ENCODE peak calls at places on chromosomes 3 and 15, in eight cellular contexts. One of them, this sample, is unnamed.

GRCh38 chr3:112687621-112688020 is 46.7 kb upstream of the CCDC80 start:
- DNase-seq in stimulated activated CD8-positive, alpha-beta memory T cell treated with anti-CD3 and anti-CD28 coated beads, Interleukin-12 subunit alpha, Interleukin-12 subunit beta, amount 100 ng/mL, for 1 hour: no peak
- DNase-seq in SW480: no peak
- DNase-seq in amniotic epithelial cell: no peak
- DNase-seq in activated B cell treated with CpG ODN at 0.5 μM for 24 hours: no peak
- DNase-seq in HT1080: no peak
- DNase-seq in frontal cortex: no peak
- DNase-seq in activated CD4-positive, alpha-beta T cell treated with anti-CD3 and anti-CD28 coated beads, Interleukin-2, amount 50 U/mL, for 24 hours: no peak
- DNase-seq in this sample: no peak

GRCh38 chr3:16311960-16312451 is 47.0 kb downstream of the OXNAD1 start:
- DNase-seq in stimulated activated CD8-positive, alpha-beta memory T cell treated with anti-CD3 and anti-CD28 coated beads, Interleukin-12 subunit alpha, Interleukin-12 subunit beta, amount 100 ng/mL, for 1 hour: no peak
- DNase-seq in SW480: no peak
- DNase-seq in amniotic epithelial cell: peak
- DNase-seq in activated B cell treated with CpG ODN at 0.5 μM for 24 hours: no peak
- DNase-seq in HT1080: peak
- DNase-seq in frontal cortex: no peak
- DNase-seq in activated CD4-positive, alpha-beta T cell treated with anti-CD3 and anti-CD28 coated beads, Interleukin-2, amount 50 U/mL, for 24 hours: no peak
- DNase-seq in this sample: no peak

GRCh38 chr3:44066806-44067205 is 174.9 kb upstream of the TOPAZ1 start:
- DNase-seq in stimulated activated CD8-positive, alpha-beta memory T cell treated with anti-CD3 and anti-CD28 coated beads, Interleukin-12 subunit alpha, Interleukin-12 subunit beta, amount 100 ng/mL, for 1 hour: no peak
- DNase-seq in SW480: no peak
- DNase-seq in amniotic epithelial cell: no peak
- DNase-seq in activated B cell treated with CpG ODN at 0.5 μM for 24 hours: no peak
- DNase-seq in HT1080: no peak
- DNase-seq in frontal cortex: no peak
- DNase-seq in activated CD4-positive, alpha-beta T cell treated with anti-CD3 and anti-CD28 coated beads, Interleukin-2, amount 50 U/mL, for 24 hours: no peak
- DNase-seq in this sample: no peak

GRCh38 chr15:94644433-94644832 is 413.1 kb downstream of the MCTP2 start:
- DNase-seq in stimulated activated CD8-positive, alpha-beta memory T cell treated with anti-CD3 and anti-CD28 coated beads, Interleukin-12 subunit alpha, Interleukin-12 subunit beta, amount 100 ng/mL, for 1 hour: no peak
- DNase-seq in SW480: no peak
- DNase-seq in amniotic epithelial cell: no peak
- DNase-seq in activated B cell treated with CpG ODN at 0.5 μM for 24 hours: no peak
- DNase-seq in HT1080: no peak
- DNase-seq in frontal cortex: no peak
- DNase-seq in activated CD4-positive, alpha-beta T cell treated with anti-CD3 and anti-CD28 coated beads, Interleukin-2, amount 50 U/mL, for 24 hours: no peak
- DNase-seq in this sample: no peak

GRCh38 chr3:126621171-126621570 is 33.8 kb downstream of the TXNRD3 start:
- DNase-seq in stimulated activated CD8-positive, alpha-beta memory T cell treated with anti-CD3 and anti-CD28 coated beads, Interleukin-12 subunit alpha, Interleukin-12 subunit beta, amount 100 ng/mL, for 1 hour: no peak
- DNase-seq in SW480: peak
- DNase-seq in amniotic epithelial cell: peak
- DNase-seq in activated B cell treated with CpG ODN at 0.5 μM for 24 hours: no peak
- DNase-seq in HT1080: peak
- DNase-seq in frontal cortex: no peak
- DNase-seq in activated CD4-positive, alpha-beta T cell treated with anti-CD3 and anti-CD28 coated beads, Interleukin-2, amount 50 U/mL, for 24 hours: no peak
- DNase-seq in this sample: no peak

GRCh38 chr3:156171517-156172267 is 51.3 kb downstream of the KCNAB1 start:
- DNase-seq in stimulated activated CD8-positive, alpha-beta memory T cell treated with anti-CD3 and anti-CD28 coated beads, Interleukin-12 subunit alpha, Interleukin-12 subunit beta, amount 100 ng/mL, for 1 hour: no peak
- DNase-seq in SW480: no peak
- DNase-seq in amniotic epithelial cell: no peak
- DNase-seq in activated B cell treated with CpG ODN at 0.5 μM for 24 hours: no peak
- DNase-seq in HT1080: no peak
- DNase-seq in frontal cortex: no peak
- DNase-seq in activated CD4-positive, alpha-beta T cell treated with anti-CD3 and anti-CD28 coated beads, Interleukin-2, amount 50 U/mL, for 24 hours: no peak
- DNase-seq in this sample: no peak

GRCh38 chr3:34212175-34212574 is 413.7 kb downstream of the PDCD6IP start:
- DNase-seq in stimulated activated CD8-positive, alpha-beta memory T cell treated with anti-CD3 and anti-CD28 coated beads, Interleukin-12 subunit alpha, Interleukin-12 subunit beta, amount 100 ng/mL, for 1 hour: no peak
- DNase-seq in SW480: no peak
- DNase-seq in amniotic epithelial cell: no peak
- DNase-seq in activated B cell treated with CpG ODN at 0.5 μM for 24 hours: no peak
- DNase-seq in HT1080: peak
- DNase-seq in frontal cortex: no peak
- DNase-seq in activated CD4-positive, alpha-beta T cell treated with anti-CD3 and anti-CD28 coated beads, Interleukin-2, amount 50 U/mL, for 24 hours: no peak
- DNase-seq in this sample: no peak

GRCh38 chr15:96230557-96231181 is 99.8 kb upstream of the NR2F2 start:
- DNase-seq in stimulated activated CD8-positive, alpha-beta memory T cell treated with anti-CD3 and anti-CD28 coated beads, Interleukin-12 subunit alpha, Interleukin-12 subunit beta, amount 100 ng/mL, for 1 hour: no peak
- DNase-seq in SW480: no peak
- DNase-seq in amniotic epithelial cell: peak
- DNase-seq in activated B cell treated with CpG ODN at 0.5 μM for 24 hours: no peak
- DNase-seq in HT1080: peak
- DNase-seq in frontal cortex: no peak
- DNase-seq in activated CD4-positive, alpha-beta T cell treated with anti-CD3 and anti-CD28 coated beads, Interleukin-2, amount 50 U/mL, for 24 hours: no peak
- DNase-seq in this sample: no peak

GRCh38 chr3:56819016-56819809 is 17.5 kb upstream of the ARHGEF3 start:
- DNase-seq in stimulated activated CD8-positive, alpha-beta memory T cell treated with anti-CD3 and anti-CD28 coated beads, Interleukin-12 subunit alpha, Interleukin-12 subunit beta, amount 100 ng/mL, for 1 hour: no peak
- DNase-seq in SW480: no peak
- DNase-seq in amniotic epithelial cell: no peak
- DNase-seq in activated B cell treated with CpG ODN at 0.5 μM for 24 hours: no peak
- DNase-seq in HT1080: peak
- DNase-seq in frontal cortex: no peak
- DNase-seq in activated CD4-positive, alpha-beta T cell treated with anti-CD3 and anti-CD28 coated beads, Interleukin-2, amount 50 U/mL, for 24 hours: no peak
- DNase-seq in this sample: no peak

GRCh38 chr15:70853270-70853854 is 595 bp downstream of the LARP6 start:
- DNase-seq in stimulated activated CD8-positive, alpha-beta memory T cell treated with anti-CD3 and anti-CD28 coated beads, Interleukin-12 subunit alpha, Interleukin-12 subunit beta, amount 100 ng/mL, for 1 hour: no peak
- DNase-seq in SW480: peak
- DNase-seq in amniotic epithelial cell: peak
- DNase-seq in activated B cell treated with CpG ODN at 0.5 μM for 24 hours: no peak
- DNase-seq in HT1080: peak
- DNase-seq in frontal cortex: peak
- DNase-seq in activated CD4-positive, alpha-beta T cell treated with anti-CD3 and anti-CD28 coated beads, Interleukin-2, amount 50 U/mL, for 24 hours: no peak
- DNase-seq in this sample: no peak

GRCh38 chr15:26197719-26198118 is 334.6 kb upstream of the ATP10A start:
- DNase-seq in stimulated activated CD8-positive, alpha-beta memory T cell treated with anti-CD3 and anti-CD28 coated beads, Interleukin-12 subunit alpha, Interleukin-12 subunit beta, amount 100 ng/mL, for 1 hour: no peak
- DNase-seq in SW480: no peak
- DNase-seq in amniotic epithelial cell: no peak
- DNase-seq in activated B cell treated with CpG ODN at 0.5 μM for 24 hours: no peak
- DNase-seq in HT1080: no peak
- DNase-seq in frontal cortex: no peak
- DNase-seq in activated CD4-positive, alpha-beta T cell treated with anti-CD3 and anti-CD28 coated beads, Interleukin-2, amount 50 U/mL, for 24 hours: no peak
- DNase-seq in this sample: no peak

GRCh38 chr3:186841637-186842036 is 873 bp upstream of the ADIPOQ start:
- DNase-seq in stimulated activated CD8-positive, alpha-beta memory T cell treated with anti-CD3 and anti-CD28 coated beads, Interleukin-12 subunit alpha, Interleukin-12 subunit beta, amount 100 ng/mL, for 1 hour: no peak
- DNase-seq in SW480: no peak
- DNase-seq in amniotic epithelial cell: no peak
- DNase-seq in activated B cell treated with CpG ODN at 0.5 μM for 24 hours: no peak
- DNase-seq in HT1080: no peak
- DNase-seq in frontal cortex: no peak
- DNase-seq in activated CD4-positive, alpha-beta T cell treated with anti-CD3 and anti-CD28 coated beads, Interleukin-2, amount 50 U/mL, for 24 hours: no peak
- DNase-seq in this sample: no peak

GRCh38 chr3:52986938-52987337 is 58.9 kb downstream of the SFMBT1 start:
- DNase-seq in stimulated activated CD8-positive, alpha-beta memory T cell treated with anti-CD3 and anti-CD28 coated beads, Interleukin-12 subunit alpha, Interleukin-12 subunit beta, amount 100 ng/mL, for 1 hour: no peak
- DNase-seq in SW480: peak
- DNase-seq in amniotic epithelial cell: peak
- DNase-seq in activated B cell treated with CpG ODN at 0.5 μM for 24 hours: no peak
- DNase-seq in HT1080: no peak
- DNase-seq in frontal cortex: no peak
- DNase-seq in activated CD4-positive, alpha-beta T cell treated with anti-CD3 and anti-CD28 coated beads, Interleukin-2, amount 50 U/mL, for 24 hours: no peak
- DNase-seq in this sample: no peak

GRCh38 chr15:90291679-90292356 is 26.3 kb downstream of the NGRN start:
- DNase-seq in stimulated activated CD8-positive, alpha-beta memory T cell treated with anti-CD3 and anti-CD28 coated beads, Interleukin-12 subunit alpha, Interleukin-12 subunit beta, amount 100 ng/mL, for 1 hour: no peak
- DNase-seq in SW480: peak
- DNase-seq in amniotic epithelial cell: peak
- DNase-seq in activated B cell treated with CpG ODN at 0.5 μM for 24 hours: no peak
- DNase-seq in HT1080: peak
- DNase-seq in frontal cortex: no peak
- DNase-seq in activated CD4-positive, alpha-beta T cell treated with anti-CD3 and anti-CD28 coated beads, Interleukin-2, amount 50 U/mL, for 24 hours: no peak
- DNase-seq in this sample: no peak

GRCh38 chr3:15287565-15288330 is 44.6 kb downstream of the SH3BP5 start:
- DNase-seq in stimulated activated CD8-positive, alpha-beta memory T cell treated with anti-CD3 and anti-CD28 coated beads, Interleukin-12 subunit alpha, Interleukin-12 subunit beta, amount 100 ng/mL, for 1 hour: no peak
- DNase-seq in SW480: no peak
- DNase-seq in amniotic epithelial cell: peak
- DNase-seq in activated B cell treated with CpG ODN at 0.5 μM for 24 hours: no peak
- DNase-seq in HT1080: no peak
- DNase-seq in frontal cortex: no peak
- DNase-seq in activated CD4-positive, alpha-beta T cell treated with anti-CD3 and anti-CD28 coated beads, Interleukin-2, amount 50 U/mL, for 24 hours: no peak
- DNase-seq in this sample: no peak

GRCh38 chr3:184289426-184289938 is 9.6 kb upstream of the PSMD2 start:
- DNase-seq in stimulated activated CD8-positive, alpha-beta memory T cell treated with anti-CD3 and anti-CD28 coated beads, Interleukin-12 subunit alpha, Interleukin-12 subunit beta, amount 100 ng/mL, for 1 hour: peak
- DNase-seq in SW480: peak
- DNase-seq in amniotic epithelial cell: peak
- DNase-seq in activated B cell treated with CpG ODN at 0.5 μM for 24 hours: peak
- DNase-seq in HT1080: peak
- DNase-seq in frontal cortex: peak
- DNase-seq in activated CD4-positive, alpha-beta T cell treated with anti-CD3 and anti-CD28 coated beads, Interleukin-2, amount 50 U/mL, for 24 hours: peak
- DNase-seq in this sample: peak

GRCh38 chr3:79729096-79729495 is 38.7 kb downstream of the ROBO1 start:
- DNase-seq in stimulated activated CD8-positive, alpha-beta memory T cell treated with anti-CD3 and anti-CD28 coated beads, Interleukin-12 subunit alpha, Interleukin-12 subunit beta, amount 100 ng/mL, for 1 hour: no peak
- DNase-seq in SW480: no peak
- DNase-seq in amniotic epithelial cell: no peak
- DNase-seq in activated B cell treated with CpG ODN at 0.5 μM for 24 hours: no peak
- DNase-seq in HT1080: peak
- DNase-seq in frontal cortex: no peak
- DNase-seq in activated CD4-positive, alpha-beta T cell treated with anti-CD3 and anti-CD28 coated beads, Interleukin-2, amount 50 U/mL, for 24 hours: no peak
- DNase-seq in this sample: no peak

GRCh38 chr15:57667171-57667924 is 39.2 kb upstream of the POLR2M start:
- DNase-seq in stimulated activated CD8-positive, alpha-beta memory T cell treated with anti-CD3 and anti-CD28 coated beads, Interleukin-12 subunit alpha, Interleukin-12 subunit beta, amount 100 ng/mL, for 1 hour: no peak
- DNase-seq in SW480: peak
- DNase-seq in amniotic epithelial cell: peak
- DNase-seq in activated B cell treated with CpG ODN at 0.5 μM for 24 hours: no peak
- DNase-seq in HT1080: peak
- DNase-seq in frontal cortex: peak
- DNase-seq in activated CD4-positive, alpha-beta T cell treated with anti-CD3 and anti-CD28 coated beads, Interleukin-2, amount 50 U/mL, for 24 hours: no peak
- DNase-seq in this sample: no peak

GRCh38 chr15:83178869-83179325 is 28.7 kb downstream of the HDGFL3 start:
- DNase-seq in stimulated activated CD8-positive, alpha-beta memory T cell treated with anti-CD3 and anti-CD28 coated beads, Interleukin-12 subunit alpha, Interleukin-12 subunit beta, amount 100 ng/mL, for 1 hour: no peak
- DNase-seq in SW480: no peak
- DNase-seq in amniotic epithelial cell: no peak
- DNase-seq in activated B cell treated with CpG ODN at 0.5 μM for 24 hours: no peak
- DNase-seq in HT1080: no peak
- DNase-seq in frontal cortex: no peak
- DNase-seq in activated CD4-positive, alpha-beta T cell treated with anti-CD3 and anti-CD28 coated beads, Interleukin-2, amount 50 U/mL, for 24 hours: no peak
- DNase-seq in this sample: no peak

GRCh38 chr3:143150979-143151726 is 31.6 kb downstream of the CHST2 start:
- DNase-seq in stimulated activated CD8-positive, alpha-beta memory T cell treated with anti-CD3 and anti-CD28 coated beads, Interleukin-12 subunit alpha, Interleukin-12 subunit beta, amount 100 ng/mL, for 1 hour: no peak
- DNase-seq in SW480: no peak
- DNase-seq in amniotic epithelial cell: no peak
- DNase-seq in activated B cell treated with CpG ODN at 0.5 μM for 24 hours: no peak
- DNase-seq in HT1080: no peak
- DNase-seq in frontal cortex: no peak
- DNase-seq in activated CD4-positive, alpha-beta T cell treated with anti-CD3 and anti-CD28 coated beads, Interleukin-2, amount 50 U/mL, for 24 hours: no peak
- DNase-seq in this sample: no peak

GRCh38 chr3:13451301-13451673 is 28.8 kb upstream of the HDAC11 start:
- DNase-seq in stimulated activated CD8-positive, alpha-beta memory T cell treated with anti-CD3 and anti-CD28 coated beads, Interleukin-12 subunit alpha, Interleukin-12 subunit beta, amount 100 ng/mL, for 1 hour: peak
- DNase-seq in SW480: peak
- DNase-seq in amniotic epithelial cell: peak
- DNase-seq in activated B cell treated with CpG ODN at 0.5 μM for 24 hours: peak
- DNase-seq in HT1080: no peak
- DNase-seq in frontal cortex: no peak
- DNase-seq in activated CD4-positive, alpha-beta T cell treated with anti-CD3 and anti-CD28 coated beads, Interleukin-2, amount 50 U/mL, for 24 hours: peak
- DNase-seq in this sample: no peak

GRCh38 chr3:101898062-101898461 is 48.7 kb downstream of the NFKBIZ start:
- DNase-seq in stimulated activated CD8-positive, alpha-beta memory T cell treated with anti-CD3 and anti-CD28 coated beads, Interleukin-12 subunit alpha, Interleukin-12 subunit beta, amount 100 ng/mL, for 1 hour: no peak
- DNase-seq in SW480: no peak
- DNase-seq in amniotic epithelial cell: no peak
- DNase-seq in activated B cell treated with CpG ODN at 0.5 μM for 24 hours: no peak
- DNase-seq in HT1080: no peak
- DNase-seq in frontal cortex: no peak
- DNase-seq in activated CD4-positive, alpha-beta T cell treated with anti-CD3 and anti-CD28 coated beads, Interleukin-2, amount 50 U/mL, for 24 hours: no peak
- DNase-seq in this sample: no peak

GRCh38 chr3:2211568-2211967 is 112.9 kb downstream of the CNTN4 start:
- DNase-seq in stimulated activated CD8-positive, alpha-beta memory T cell treated with anti-CD3 and anti-CD28 coated beads, Interleukin-12 subunit alpha, Interleukin-12 subunit beta, amount 100 ng/mL, for 1 hour: no peak
- DNase-seq in SW480: no peak
- DNase-seq in amniotic epithelial cell: no peak
- DNase-seq in activated B cell treated with CpG ODN at 0.5 μM for 24 hours: no peak
- DNase-seq in HT1080: peak
- DNase-seq in frontal cortex: no peak
- DNase-seq in activated CD4-positive, alpha-beta T cell treated with anti-CD3 and anti-CD28 coated beads, Interleukin-2, amount 50 U/mL, for 24 hours: no peak
- DNase-seq in this sample: no peak

GRCh38 chr3:106249159-106249558 is 380.3 kb upstream of the CBLB start:
- DNase-seq in stimulated activated CD8-positive, alpha-beta memory T cell treated with anti-CD3 and anti-CD28 coated beads, Interleukin-12 subunit alpha, Interleukin-12 subunit beta, amount 100 ng/mL, for 1 hour: no peak
- DNase-seq in SW480: no peak
- DNase-seq in amniotic epithelial cell: no peak
- DNase-seq in activated B cell treated with CpG ODN at 0.5 μM for 24 hours: no peak
- DNase-seq in HT1080: no peak
- DNase-seq in frontal cortex: no peak
- DNase-seq in activated CD4-positive, alpha-beta T cell treated with anti-CD3 and anti-CD28 coated beads, Interleukin-2, amount 50 U/mL, for 24 hours: no peak
- DNase-seq in this sample: no peak

GRCh38 chr15:27676647-27677046 is 422.5 kb downstream of the OCA2 start:
- DNase-seq in stimulated activated CD8-positive, alpha-beta memory T cell treated with anti-CD3 and anti-CD28 coated beads, Interleukin-12 subunit alpha, Interleukin-12 subunit beta, amount 100 ng/mL, for 1 hour: no peak
- DNase-seq in SW480: no peak
- DNase-seq in amniotic epithelial cell: no peak
- DNase-seq in activated B cell treated with CpG ODN at 0.5 μM for 24 hours: no peak
- DNase-seq in HT1080: no peak
- DNase-seq in frontal cortex: no peak
- DNase-seq in activated CD4-positive, alpha-beta T cell treated with anti-CD3 and anti-CD28 coated beads, Interleukin-2, amount 50 U/mL, for 24 hours: no peak
- DNase-seq in this sample: no peak

This sample was measured in hypothalamus.